ENCODE peak calls at places on chromosome 1, in five cellular contexts. Q, W, A, S and D are unnamed samples.
A peak's percentile ranks its signal among the peaks of the same experiment; 100 is the strongest.

GRCh38 chr1:53112861-53113260 is 29.6 kb downstream of the SLC1A7 start:
- DNase-seq in W (no peak), Q (no peak), A (no peak), S (no peak), D (no peak)

GRCh38 chr1:54981466-54981865 is 1.0 kb downstream of the TMEM61 start:
- DNase-seq in Q (no peak), S (no peak), W (no peak), A (no peak), D (no peak)

GRCh38 chr1:241639653-241640148 is 468 bp downstream of the CHML start:
- DNase-seq in S (peak; percentile 68), A (peak; percentile 67), Q (peak; percentile 49), W (peak; percentile 47), D (peak; percentile 30)

GRCh38 chr1:89842547-89843278 is 21.9 kb downstream of the LRRC8D start:
- DNase-seq in S (no peak), W (peak; percentile 54), Q (no peak), A (no peak), D (peak; percentile 32)

GRCh38 chr1:28208818-28209441 is 23.9 kb downstream of the DNAJC8 start:
- DNase-seq in W (peak; percentile 87), S (peak; percentile 75), Q (peak; percentile 62), A (peak; percentile 69), D (peak; percentile 68)

GRCh38 chr1:42929434-42930177 is 29.1 kb downstream of the SLC2A1 start:
- DNase-seq in Q (no peak), W (no peak), A (no peak), S (no peak), D (no peak)

GRCh38 chr1:30738040-30738441 is 14.7 kb upstream of the MATN1 start:
- DNase-seq in S (no peak), Q (no peak), A (no peak), W (no peak), D (no peak)

GRCh38 chr1:186187601-186188000 is 187.5 kb downstream of the TPR start:
- DNase-seq in A (no peak), W (no peak), Q (peak; percentile 92), S (no peak), D (peak; percentile 89)

GRCh38 chr1:151838491-151839412 is 868 bp downstream of the C2CD4D start:
- DNase-seq in W (no peak), A (no peak), Q (peak; percentile 27), S (no peak), D (no peak)

GRCh38 chr1:24107462-24108225 is 4.3 kb downstream of the MYOM3 start:
- DNase-seq in S (no peak), Q (peak; percentile 6), W (peak; percentile 61), A (peak; percentile 59), D (peak; percentile 39)